ENCODE peak calls at places on chromosome 9, in seven cellular contexts. C is endothelial cell of umbilical vein, R is HFF-Myc, D is NB4, U is AG04450, J is lung, I is Panc1. V is an unnamed sample.

GRCh38 chr9:36063804-36064447 is 27.2 kb downstream of the RECK start:
- DNase-seq in I (no peak), D (no peak), J (no peak), U (no peak), R (no peak), C (no peak), V (no peak)

GRCh38 chr9:120531683-120532300 is 48.2 kb downstream of the CDK5RAP2 start:
- DNase-seq in R (peak), I (no peak), U (no peak), D (peak), C (peak), J (peak), V (no peak)

GRCh38 chr9:122949696-122950095 is 8.9 kb downstream of the RABGAP1 start:
- DNase-seq in J (no peak), C (peak), U (no peak), R (no peak), D (no peak), I (no peak), V (no peak)

GRCh38 chr9:91416086-91416712 is 7.4 kb downstream of the NFIL3 start:
- DNase-seq in U (no peak), D (no peak), J (no peak), R (no peak), I (no peak), C (peak), V (no peak)

GRCh38 chr9:34430843-34431437 is 27.4 kb downstream of the FAM219A start:
- DNase-seq in I (no peak), D (peak), C (peak), R (no peak), J (peak), U (peak), V (no peak)

GRCh38 chr9:137454145-137454505 is 5.0 kb downstream of the NSMF start:
- DNase-seq in R (no peak), U (no peak), D (peak), J (peak), I (no peak), C (peak), V (no peak)

GRCh38 chr9:33988219-33988890 is 60.3 kb downstream of the UBAP2 start:
- DNase-seq in I (no peak), C (no peak), U (no peak), J (no peak), D (no peak), R (no peak), V (no peak)

GRCh38 chr9:138099803-138100598 is 222.4 kb downstream of the CACNA1B start:
- DNase-seq in U (no peak), D (no peak), C (no peak), R (no peak), I (no peak), J (no peak), V (no peak)

GRCh38 chr9:15509931-15510788 is 610 bp downstream of the PSIP1 start:
- DNase-seq in J (peak), D (peak), I (no peak), U (no peak), C (peak), R (no peak), V (no peak)

GRCh38 chr9:124716795-124717194 is 54.3 kb downstream of the NR6A1 start:
- DNase-seq in J (no peak), D (no peak), R (no peak), U (no peak), C (no peak), I (no peak), V (no peak)

GRCh38 chr9:14323969-14324366 is 10.0 kb upstream of the NFIB start:
- DNase-seq in D (no peak), J (no peak), R (no peak), C (no peak), I (no peak), U (no peak), V (no peak)

GRCh38 chr9:14323083-14323968 is 9.4 kb upstream of the NFIB start:
- DNase-seq in I (no peak), J (no peak), U (no peak), D (no peak), C (peak), R (no peak), V (no peak)

GRCh38 chr9:14320272-14321245 is 6.6 kb upstream of the NFIB start:
- DNase-seq in D (peak), U (peak), J (no peak), R (peak), I (no peak), C (peak), V (peak)

GRCh38 chr9:14322211-14323082 is 8.5 kb upstream of the NFIB start:
- DNase-seq in U (no peak), D (peak), I (no peak), J (peak), R (no peak), C (peak), V (no peak)

DNA sequence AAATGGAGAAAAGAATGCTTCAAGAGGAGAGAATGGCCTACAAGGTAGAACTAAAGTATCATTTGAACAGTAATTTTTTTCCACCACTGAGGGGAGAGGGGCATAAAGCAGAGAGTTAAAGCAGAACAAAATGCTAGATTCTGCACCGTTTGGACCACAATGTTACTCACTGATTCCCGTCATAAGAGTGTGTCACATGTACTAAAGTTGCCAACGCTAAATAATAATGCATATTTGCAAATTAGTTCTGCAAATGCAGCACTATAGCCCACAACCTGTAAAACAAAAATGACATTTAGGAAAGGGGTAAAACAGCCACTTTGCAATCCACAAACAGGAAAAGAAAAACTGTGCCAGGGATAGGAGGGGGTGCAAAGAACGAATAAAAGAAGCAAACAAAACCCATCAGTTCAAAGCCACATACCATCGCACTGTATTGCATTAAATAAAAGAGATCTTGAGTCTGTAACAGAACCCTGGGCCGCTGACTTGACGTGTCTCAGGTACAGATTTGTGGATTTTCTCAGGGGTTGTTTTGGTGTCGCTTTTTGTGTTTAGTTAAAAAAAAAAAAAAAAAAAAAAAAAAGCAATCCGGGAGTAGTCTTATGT is 7.7 kb upstream of the NFIB start:
- DNase-seq in I (no peak), R (no peak), U (no peak), J (no peak), D (no peak), C (peak), V (no peak)
- H3K4me3 ChIP-seq in I (peak), R (peak), U (peak), J (peak), D (peak), C (peak), V (peak)

GRCh38 chr9:121651014-121651294 is 480 bp upstream of the DAB2IP start:
- DNase-seq in I (no peak), C (no peak), D (no peak), U (no peak), R (no peak), J (no peak), V (no peak)
- H3K4me3 ChIP-seq in I (peak), C (peak), D (no peak), U (peak), R (peak), J (no peak), V (no peak)

DNA sequence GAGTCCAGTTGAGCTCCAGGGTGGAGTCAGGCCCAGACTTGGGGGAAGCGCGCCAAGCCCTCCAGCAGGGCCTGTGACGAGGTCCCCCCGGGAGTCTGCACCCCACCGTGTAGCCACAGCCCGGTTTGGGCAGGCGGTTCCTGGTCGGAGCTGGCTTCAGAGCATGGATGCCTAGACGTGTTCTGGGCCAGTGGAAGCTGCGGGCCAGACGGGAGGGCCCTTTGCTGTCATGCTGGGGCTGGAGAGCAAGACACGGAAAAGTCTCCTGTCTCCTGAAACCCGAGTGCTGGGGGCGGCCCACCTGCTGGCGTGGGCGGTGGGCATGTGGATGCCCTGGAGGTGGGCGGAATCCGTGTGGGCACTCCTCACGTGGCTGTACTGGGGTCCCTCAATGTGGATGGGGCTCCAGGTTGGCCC is 1.9 kb downstream of the GPSM1 start:
- DNase-seq in R (no peak), I (no peak), C (no peak), U (no peak), J (no peak), D (no peak), V (no peak)
- H3K4me3 ChIP-seq in R (peak), I (peak), C (peak), U (peak), J (peak), D (no peak), V (peak)

DNA sequence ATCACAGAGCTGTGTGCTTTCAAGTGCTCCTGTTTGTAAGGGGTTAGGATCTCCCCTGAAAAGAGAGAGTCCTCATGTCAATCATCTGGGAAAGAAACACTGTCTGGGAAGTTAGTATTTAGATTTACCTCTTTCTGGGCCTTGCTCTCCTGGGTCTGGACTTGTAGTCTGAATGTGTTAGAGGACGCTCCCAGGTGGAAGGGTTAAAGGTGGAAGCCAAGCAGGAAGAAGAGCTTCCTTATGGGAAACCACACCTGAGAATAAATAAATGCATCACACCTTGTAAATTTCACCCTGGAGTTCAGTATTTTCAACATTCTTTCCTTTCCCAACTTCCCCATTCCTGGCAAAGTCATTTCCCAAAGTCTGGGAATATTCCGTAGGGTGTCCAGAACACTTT is 1.3 kb downstream of the PLGRKT start:
- DNase-seq in I (no peak), J (no peak), C (no peak), U (no peak), D (no peak), R (no peak), V (no peak)
- H3K4me3 ChIP-seq in I (no peak), J (no peak), C (no peak), U (no peak), D (peak), R (peak), V (no peak)

GRCh38 chr9:92482336-92482735 is at the start of gene ASPN:
- DNase-seq in C (no peak), D (no peak), J (no peak), U (no peak), I (no peak), R (peak), V (peak)
- H3K4me3 ChIP-seq in C (no peak), D (no peak), J (no peak), U (no peak), I (no peak), R (peak), V (no peak)

GRCh38 chr9:71762900-71763653 is 5.2 kb downstream of the CEMIP2 start:
- DNase-seq in C (peak), U (no peak), R (no peak), J (no peak), I (no peak), D (no peak), V (peak)
- H3K4me3 ChIP-seq in C (no peak), U (peak), R (no peak), J (no peak), I (no peak), D (no peak), V (no peak)

GRCh38 chr9:19998823-19999455 is 210.1 kb upstream of the SLC24A2 start:
- DNase-seq in R (no peak), U (no peak), C (no peak), I (no peak), J (no peak), D (no peak), V (peak)

GRCh38 chr9:19998153-19998552 is 209.3 kb upstream of the SLC24A2 start:
- DNase-seq in C (peak), I (no peak), U (no peak), J (no peak), R (no peak), D (peak), V (no peak)

GRCh38 chr9:19995619-19996018 is 206.8 kb upstream of the SLC24A2 start:
- DNase-seq in U (no peak), D (no peak), C (no peak), R (no peak), I (no peak), J (no peak), V (no peak)

GRCh38 chr9:20001058-20001457 is 212.2 kb upstream of the SLC24A2 start:
- DNase-seq in D (no peak), C (no peak), R (no peak), I (no peak), J (no peak), U (no peak), V (no peak)

DNA sequence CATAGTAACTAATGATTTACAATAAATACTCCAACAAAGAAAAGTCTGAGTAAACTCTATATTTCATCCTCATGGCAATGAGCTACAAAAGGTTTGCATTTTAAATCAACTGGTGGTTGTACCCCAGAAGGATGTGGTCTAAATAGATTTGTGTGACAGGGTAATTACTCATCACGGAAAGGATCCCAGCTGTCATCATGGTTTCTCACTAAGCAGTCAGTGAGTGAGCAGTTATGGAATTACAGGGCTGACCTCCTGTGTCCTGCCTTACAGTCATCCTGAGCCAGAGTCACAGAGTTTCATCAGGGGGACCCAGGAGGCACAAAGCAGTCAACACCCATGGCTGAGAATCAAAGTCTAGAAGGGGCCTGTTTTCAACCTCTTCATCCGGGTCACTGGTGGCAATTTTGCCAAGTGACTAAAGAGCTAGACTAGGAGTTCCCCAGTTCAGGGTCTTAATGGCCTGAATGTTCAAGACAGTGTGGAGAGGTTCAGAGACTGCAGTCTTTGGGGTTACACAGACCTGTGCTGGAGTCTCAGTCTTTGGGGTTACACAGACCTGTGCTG is 210.7 kb upstream of the SLC24A2 start:
- DNase-seq in I (peak), D (peak), J (no peak), R (peak), C (peak), U (no peak), V (peak)
- H3K4me3 ChIP-seq in I (no peak), D (no peak), J (no peak), R (no peak), C (no peak), U (no peak), V (no peak)

V was measured in AG09309.